ENCODE peak calls at places on chromosomes 16 and 17, in ten cellular contexts. S is dorsolateral prefrontal cortex; Q is Panc1; E is heart right ventricle; G is cardiac muscle cell; P is fibroblast of lung; N is kidney; V is heart left ventricle; F is CD8-positive, alpha-beta memory T cell; B is CD8-positive, alpha-beta T cell. O is an unnamed sample.

GRCh38 chr17:44902135-44902760 is 3.0 kb upstream of the EFTUD2 start:
- DNase-seq in S (no peak), Q (no peak), E (no peak), G (no peak), P (no peak), N (no peak), V (no peak), F (no peak), B (no peak), O (no peak)

GRCh38 chr16:10877472-10877946 is 507 bp downstream of the CIITA start:
- DNase-seq in S (no peak), Q (no peak), E (no peak), G (no peak), P (no peak), N (no peak), V (no peak), F (no peak), B (no peak), O (no peak)

GRCh38 chr16:4514606-4515005 is 24.0 kb downstream of the CDIP1 start:
- DNase-seq in S (no peak), Q (no peak), E (no peak), G (no peak), P (no peak), N (no peak), V (peak), F (no peak), B (no peak), O (no peak)

GRCh38 chr17:49574283-49574892 is 1.3 kb upstream of the NXPH3 start:
- DNase-seq in S (peak), Q (no peak), E (no peak), G (no peak), P (no peak), N (no peak), V (no peak), F (no peak), B (no peak), O (peak)

GRCh38 chr16:66474750-66475199 is 47.7 kb downstream of the BEAN1 start:
- DNase-seq in S (no peak), Q (no peak), E (no peak), G (no peak), P (no peak), N (no peak), V (no peak), F (peak), B (peak), O (no peak)

GRCh38 chr16:73713817-73714495 is 582.7 kb upstream of the PSMD7 start:
- DNase-seq in S (peak), Q (no peak), E (peak), G (peak), P (no peak), N (no peak), V (no peak), F (no peak), B (no peak), O (no peak)

GRCh38 chr16:22360963-22361659 is 13.3 kb downstream of the CDR2 start:
- DNase-seq in S (no peak), Q (no peak), E (no peak), G (no peak), P (no peak), N (no peak), V (no peak), F (no peak), B (no peak), O (no peak)

GRCh38 chr17:79082311-79083190 is 7.9 kb downstream of the ENGASE start:
- DNase-seq in S (no peak), Q (no peak), E (peak), G (peak), P (no peak), N (peak), V (peak), F (peak), B (peak), O (no peak)

GRCh38 chr17:42937712-42938596 is 26.3 kb downstream of the AARSD1 start:
- DNase-seq in S (peak), Q (no peak), E (peak), G (peak), P (peak), N (no peak), V (peak), F (no peak), B (peak), O (peak)

GRCh38 chr17:37643829-37644228 is 583 bp upstream of the DDX52 start:
- DNase-seq in S (no peak), Q (no peak), E (no peak), G (peak), P (peak), N (no peak), V (no peak), F (no peak), B (no peak), O (no peak)

GRCh38 chr17:78159575-78160158 is 8.7 kb upstream of the SYNGR2 start:
- DNase-seq in S (no peak), Q (no peak), E (no peak), G (peak), P (peak), N (no peak), V (no peak), F (no peak), B (no peak), O (no peak)

GRCh38 chr17:77906377-77906871 is 52.1 kb upstream of the TNRC6C start:
- DNase-seq in S (no peak), Q (no peak), E (no peak), G (no peak), P (no peak), N (no peak), V (no peak), F (peak), B (no peak), O (no peak)

GRCh38 chr17:81064746-81065475 is 30.0 kb downstream of the BAIAP2 start:
- DNase-seq in S (no peak), Q (no peak), E (peak), G (peak), P (peak), N (no peak), V (no peak), F (no peak), B (no peak), O (peak)

GRCh38 chr16:68083861-68084503 is 1.2 kb upstream of the NFATC3 start:
- DNase-seq in S (peak), Q (no peak), E (no peak), G (peak), P (peak), N (peak), V (no peak), F (no peak), B (no peak), O (no peak)

GRCh38 chr16:58039829-58040495 is 14.4 kb downstream of the MMP15 start:
- DNase-seq in S (no peak), Q (no peak), E (no peak), G (no peak), P (no peak), N (no peak), V (no peak), F (no peak), B (no peak), O (no peak)

GRCh38 chr17:44933824-44934744 is 13.5 kb downstream of the KIF18B start:
- DNase-seq in S (no peak), Q (no peak), E (no peak), G (no peak), P (no peak), N (peak), V (no peak), F (peak), B (no peak), O (no peak)

DNA sequence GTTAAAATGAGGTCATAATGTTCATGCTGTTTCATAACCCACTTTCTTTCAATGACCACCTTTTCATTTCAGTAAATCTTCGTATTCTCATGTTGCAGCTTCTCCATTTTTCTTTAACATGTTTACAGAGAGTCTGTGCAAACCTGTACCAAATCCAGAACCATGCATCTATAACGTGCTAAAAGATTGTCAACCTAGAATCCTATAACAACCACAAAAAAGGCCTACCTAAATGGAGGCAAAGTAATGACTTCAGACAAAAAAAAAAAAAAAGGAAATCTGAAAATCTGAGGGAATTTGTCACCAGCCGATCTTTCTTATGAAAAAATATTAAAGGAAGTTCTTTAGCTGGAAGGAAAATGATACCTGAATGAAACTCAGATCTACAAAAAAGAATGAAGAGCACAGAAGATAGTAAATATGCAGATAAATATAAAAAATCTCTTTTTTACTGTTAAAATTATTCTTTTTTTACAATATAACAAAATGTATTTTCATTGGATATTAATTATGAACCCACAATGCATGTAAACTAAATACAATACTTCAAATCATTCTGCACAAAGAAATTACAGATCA is 1.4 kb upstream of the SLFN11 start:
- DNase-seq in S (no peak), Q (no peak), E (no peak), G (no peak), P (no peak), N (no peak), V (no peak), F (no peak), B (no peak), O (no peak)
- H3K27ac ChIP-seq in S (peak), Q (peak), E (peak), G (no peak), P (peak), N (peak), V (peak), F (peak), B (peak), O (no peak)

GRCh38 chr16:21164521-21165168 is 6.2 kb downstream of the LDAF1 start:
- DNase-seq in S (no peak), Q (no peak), E (no peak), G (no peak), P (no peak), N (no peak), V (no peak), F (no peak), B (no peak), O (peak)

GRCh38 chr16:21169249-21169981 is 10.9 kb downstream of the LDAF1 start:
- DNase-seq in S (no peak), Q (no peak), E (no peak), G (no peak), P (peak), N (no peak), V (no peak), F (no peak), B (no peak), O (no peak)

GRCh38 chr16:21167929-21168602 is 9.6 kb downstream of the LDAF1 start:
- DNase-seq in S (no peak), Q (no peak), E (no peak), G (no peak), P (no peak), N (no peak), V (no peak), F (no peak), B (no peak), O (no peak)

GRCh38 chr16:21167360-21167759 is 8.9 kb downstream of the LDAF1 start:
- DNase-seq in S (no peak), Q (peak), E (no peak), G (no peak), P (peak), N (no peak), V (no peak), F (no peak), B (no peak), O (no peak)

GRCh38 chr16:21166561-21166961 is 8.1 kb downstream of the LDAF1 start:
- DNase-seq in S (no peak), Q (no peak), E (no peak), G (no peak), P (peak), N (no peak), V (no peak), F (no peak), B (no peak), O (no peak)
- H3K27ac ChIP-seq in S (no peak), Q (no peak), E (no peak), G (no peak), P (peak), N (no peak), V (no peak), F (no peak), B (no peak), O (no peak)

GRCh38 chr17:12547829-12548228 is 117.9 kb upstream of the MYOCD start:
- DNase-seq in S (no peak), Q (no peak), E (no peak), G (no peak), P (no peak), N (no peak), V (no peak), F (no peak), B (no peak), O (no peak)

GRCh38 chr17:12548558-12548957 is 117.1 kb upstream of the MYOCD start:
- DNase-seq in S (no peak), Q (no peak), E (no peak), G (no peak), P (no peak), N (no peak), V (no peak), F (no peak), B (no peak), O (no peak)

GRCh38 chr17:12545877-12546513 is 119.7 kb upstream of the MYOCD start:
- DNase-seq in S (peak), Q (peak), E (peak), G (peak), P (peak), N (no peak), V (no peak), F (no peak), B (no peak), O (peak)

GRCh38 chr17:12546983-12547382 is 118.7 kb upstream of the MYOCD start:
- DNase-seq in S (no peak), Q (no peak), E (no peak), G (no peak), P (no peak), N (no peak), V (no peak), F (no peak), B (no peak), O (no peak)

DNA sequence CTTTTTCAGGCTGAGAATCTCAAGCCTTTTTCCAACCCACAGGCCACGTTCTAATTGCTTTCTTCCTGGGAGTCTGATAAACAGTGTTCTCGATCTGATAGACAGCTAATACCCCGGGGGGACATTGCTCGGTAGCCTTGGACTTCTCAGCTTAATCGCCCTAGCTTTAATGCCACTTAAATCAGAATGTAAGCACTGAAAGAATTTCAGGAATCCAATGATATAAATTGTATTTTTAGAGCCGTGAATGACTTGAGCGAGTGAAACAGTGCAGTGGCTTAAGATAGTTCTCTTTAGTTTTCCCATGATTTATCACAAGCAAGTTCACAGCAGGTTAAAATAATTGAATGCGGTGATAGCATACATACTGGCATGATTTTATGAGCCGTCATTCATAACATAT is 116.2 kb upstream of the MYOCD start:
- DNase-seq in S (no peak), Q (no peak), E (no peak), G (peak), P (peak), N (no peak), V (no peak), F (no peak), B (no peak), O (no peak)
- H3K27ac ChIP-seq in S (no peak), Q (no peak), E (peak), G (peak), P (no peak), N (no peak), V (peak), F (no peak), B (no peak), O (no peak)

GRCh38 chr17:65079489-65079900 is 23.0 kb upstream of the GNA13 start:
- DNase-seq in S (no peak), Q (no peak), E (no peak), G (no peak), P (no peak), N (no peak), V (no peak), F (no peak), B (no peak), O (no peak)
- H3K27ac ChIP-seq in S (no peak), Q (no peak), E (no peak), G (no peak), P (no peak), N (no peak), V (no peak), F (no peak), B (no peak), O (peak)

GRCh38 chr17:1197781-1198490 is 18.2 kb upstream of the ABR start:
- DNase-seq in S (no peak), Q (no peak), E (peak), G (peak), P (peak), N (peak), V (peak), F (peak), B (peak), O (no peak)
- H3K27ac ChIP-seq in S (peak), Q (no peak), E (no peak), G (no peak), P (no peak), N (no peak), V (peak), F (peak), B (peak), O (peak)

O was measured in caudate nucleus.